ENCODE peak calls at places on chromosomes 7 and 10, in four cellular contexts. One of them, this sample, is unnamed.

GRCh38 chr7:98571006-98571405 is 46.1 kb upstream of the NPTX2 start:
- DNase-seq in transverse colon: no peak
- DNase-seq in breast epithelium: no peak
- DNase-seq in K562: no peak
- DNase-seq in this sample: no peak

GRCh38 chr7:33039257-33039904 is 23.2 kb downstream of the NT5C3A start:
- DNase-seq in transverse colon: no peak
- DNase-seq in breast epithelium: no peak
- DNase-seq in K562: no peak
- DNase-seq in this sample: no peak

GRCh38 chr10:129690248-129691070 is 223.4 kb downstream of the MGMT start:
- DNase-seq in breast epithelium: no peak
- DNase-seq in transverse colon: no peak
- DNase-seq in K562: no peak
- DNase-seq in this sample: no peak

GRCh38 chr10:132860527-132860926 is 74.6 kb upstream of the NKX6-2 start:
- DNase-seq in K562: peak
- DNase-seq in breast epithelium: no peak
- DNase-seq in transverse colon: no peak
- DNase-seq in this sample: no peak

GRCh38 chr10:130758529-130758928 is 553.0 kb downstream of the TCERG1L start:
- DNase-seq in K562: no peak
- DNase-seq in transverse colon: no peak
- DNase-seq in breast epithelium: no peak
- DNase-seq in this sample: no peak

GRCh38 chr10:11145498-11145855 is 127.8 kb downstream of the CELF2 start:
- DNase-seq in K562: peak
- DNase-seq in transverse colon: peak
- DNase-seq in breast epithelium: no peak
- DNase-seq in this sample: no peak

GRCh38 chr10:32985781-32986350 is 27.8 kb upstream of the ITGB1 start:
- DNase-seq in K562: no peak
- DNase-seq in transverse colon: no peak
- DNase-seq in breast epithelium: no peak
- DNase-seq in this sample: no peak

GRCh38 chr7:76244781-76245391 is 43.2 kb downstream of the SRRM3 start:
- DNase-seq in breast epithelium: no peak
- DNase-seq in transverse colon: no peak
- DNase-seq in K562: no peak
- DNase-seq in this sample: no peak

GRCh38 chr10:68251625-68252275 is 19.8 kb upstream of the ATOH7 start:
- DNase-seq in K562: no peak
- DNase-seq in breast epithelium: no peak
- DNase-seq in transverse colon: no peak
- DNase-seq in this sample: no peak

GRCh38 chr7:46957195-46957594 is 624.7 kb downstream of the TNS3 start:
- DNase-seq in breast epithelium: no peak
- DNase-seq in transverse colon: no peak
- DNase-seq in K562: no peak
- DNase-seq in this sample: no peak

GRCh38 chr7:150453186-150453585 is 2.8 kb downstream of the GIMAP8 start:
- DNase-seq in transverse colon: no peak
- DNase-seq in K562: no peak
- DNase-seq in breast epithelium: no peak
- DNase-seq in this sample: no peak

GRCh38 chr7:30738026-30738915 is 13.7 kb upstream of the INMT start:
- DNase-seq in breast epithelium: no peak
- DNase-seq in transverse colon: no peak
- DNase-seq in K562: no peak
- DNase-seq in this sample: no peak

GRCh38 chr10:68800196-68800595 is 27.1 kb upstream of the STOX1 start:
- DNase-seq in transverse colon: no peak
- DNase-seq in K562: no peak
- DNase-seq in breast epithelium: no peak
- DNase-seq in this sample: no peak

GRCh38 chr7:20395494-20395893 is 64.8 kb downstream of the ITGB8 start:
- DNase-seq in breast epithelium: no peak
- DNase-seq in K562: no peak
- DNase-seq in transverse colon: no peak
- DNase-seq in this sample: no peak

GRCh38 chr7:91265693-91266066 is 1.4 kb downstream of the FZD1 start:
- DNase-seq in K562: no peak
- DNase-seq in transverse colon: peak
- DNase-seq in breast epithelium: no peak
- DNase-seq in this sample: no peak

GRCh38 chr7:3991771-3992231 is 690.3 kb upstream of the FOXK1 start:
- DNase-seq in transverse colon: no peak
- DNase-seq in breast epithelium: no peak
- DNase-seq in K562: no peak
- DNase-seq in this sample: no peak

GRCh38 chr7:40230086-40230485 is 95.3 kb downstream of the SUGCT start:
- DNase-seq in transverse colon: no peak
- DNase-seq in breast epithelium: no peak
- DNase-seq in K562: no peak
- DNase-seq in this sample: no peak

GRCh38 chr7:120709931-120710330 is 148.0 kb downstream of the TSPAN12 start:
- DNase-seq in transverse colon: no peak
- DNase-seq in K562: no peak
- DNase-seq in breast epithelium: no peak
- DNase-seq in this sample: no peak

GRCh38 chr10:58050575-58050974 is 217.1 kb downstream of the IPMK start:
- DNase-seq in breast epithelium: no peak
- DNase-seq in transverse colon: no peak
- DNase-seq in K562: no peak
- DNase-seq in this sample: no peak

GRCh38 chr7:108452707-108453106 is 3.5 kb downstream of the NRCAM start:
- DNase-seq in transverse colon: no peak
- DNase-seq in K562: peak
- DNase-seq in breast epithelium: no peak
- DNase-seq in this sample: no peak

GRCh38 chr7:138705122-138705521 is 4.0 kb upstream of the SVOPL start:
- DNase-seq in K562: no peak
- DNase-seq in transverse colon: no peak
- DNase-seq in breast epithelium: no peak
- DNase-seq in this sample: no peak

GRCh38 chr10:92761576-92761975 is 71.8 kb downstream of the HHEX start:
- DNase-seq in K562: no peak
- DNase-seq in transverse colon: no peak
- DNase-seq in breast epithelium: no peak
- DNase-seq in this sample: no peak

GRCh38 chr10:70576803-70577517 is 25.6 kb downstream of the PRF1 start:
- DNase-seq in transverse colon: no peak
- DNase-seq in K562: no peak
- DNase-seq in breast epithelium: no peak
- DNase-seq in this sample: no peak

GRCh38 chr7:139875821-139876241 is 46.8 kb downstream of the TBXAS1 start:
- DNase-seq in breast epithelium: no peak
- DNase-seq in K562: no peak
- DNase-seq in transverse colon: no peak
- DNase-seq in this sample: no peak

GRCh38 chr7:92880212-92881090 is 44.1 kb upstream of the CDK6 start:
- DNase-seq in breast epithelium: no peak
- DNase-seq in K562: peak
- DNase-seq in transverse colon: no peak
- DNase-seq in this sample: peak

GRCh38 chr7:151608031-151608551 is 88.4 kb upstream of the RHEB start:
- DNase-seq in K562: no peak
- DNase-seq in breast epithelium: no peak
- DNase-seq in transverse colon: peak
- DNase-seq in this sample: no peak

GRCh38 chr7:143185551-143185950 is 2.3 kb downstream of the TAS2R39 start:
- DNase-seq in breast epithelium: no peak
- DNase-seq in transverse colon: no peak
- DNase-seq in K562: no peak
- DNase-seq in this sample: no peak

GRCh38 chr7:151759591-151760042 is 117.3 kb downstream of the PRKAG2 start:
- DNase-seq in transverse colon: peak
- DNase-seq in K562: peak
- DNase-seq in breast epithelium: peak
- DNase-seq in this sample: no peak

GRCh38 chr10:32207544-32207943 is 139.4 kb downstream of the EPC1 start:
- DNase-seq in K562: peak
- DNase-seq in transverse colon: peak
- DNase-seq in breast epithelium: no peak
- DNase-seq in this sample: no peak

GRCh38 chr7:129569811-129570215 is 41.7 kb upstream of the NRF1 start:
- DNase-seq in K562: no peak
- DNase-seq in breast epithelium: no peak
- DNase-seq in transverse colon: peak
- DNase-seq in this sample: no peak

GRCh38 chr10:43099928-43100327 is 23.1 kb downstream of the RET start:
- DNase-seq in transverse colon: no peak
- DNase-seq in K562: no peak
- DNase-seq in breast epithelium: no peak
- DNase-seq in this sample: no peak

GRCh38 chr7:106848851-106849442 is 16.1 kb upstream of the PIK3CG start:
- DNase-seq in transverse colon: no peak
- DNase-seq in breast epithelium: no peak
- DNase-seq in K562: peak
- DNase-seq in this sample: no peak

DNA sequence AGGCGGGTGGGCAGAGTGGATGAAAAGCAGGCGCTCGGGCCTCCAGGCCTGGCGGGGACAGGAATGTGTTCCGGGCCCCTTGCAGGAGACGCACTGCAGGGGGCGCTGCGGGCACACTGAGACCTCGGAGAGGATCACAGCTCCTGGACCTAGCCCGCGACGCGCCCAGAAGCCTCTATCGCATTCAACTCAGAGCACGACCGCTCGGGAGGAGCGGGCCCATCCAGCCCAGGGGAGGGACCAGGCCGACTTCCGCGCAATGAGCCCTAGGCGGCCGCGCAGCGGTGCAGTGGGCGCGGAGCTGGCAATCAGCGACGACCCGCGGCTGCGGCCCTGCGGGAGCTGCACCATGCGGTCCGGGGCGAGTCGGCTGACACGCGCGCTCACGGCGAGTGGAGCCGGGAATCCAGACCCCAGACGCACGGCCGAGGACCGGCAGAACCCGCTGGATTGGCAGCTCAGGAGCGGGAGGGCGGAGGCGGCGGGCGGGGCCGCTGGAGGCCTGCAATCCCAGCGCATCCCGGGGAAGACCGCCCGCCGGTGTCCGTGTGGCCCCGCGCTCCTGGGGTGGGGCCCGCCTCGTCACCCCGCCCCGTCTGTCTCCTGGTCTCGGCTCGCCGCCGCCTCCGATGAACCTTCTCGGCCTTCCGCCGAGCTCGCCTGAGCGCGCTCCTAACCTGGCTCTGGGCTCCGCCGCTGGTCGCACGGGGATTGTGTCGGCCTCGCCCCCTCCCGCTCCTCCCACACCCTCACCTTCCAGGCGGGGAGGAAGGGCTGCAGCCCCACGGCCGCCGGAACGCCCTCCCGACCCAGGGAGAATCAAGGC is 33.5 kb upstream of the GRID1 start:
- DNase-seq in breast epithelium: peak
- DNase-seq in transverse colon: peak
- DNase-seq in K562: peak
- DNase-seq in this sample: no peak
- TF ChIP-seq POLR2A in breast epithelium: no peak
- TF ChIP-seq POLR2A in transverse colon: peak
- TF ChIP-seq POLR2A in K562: no peak
- TF ChIP-seq POLR2A in this sample: no peak

GRCh38 chr7:48718731-48719387 is 205.5 kb upstream of the CDC14C start:
- DNase-seq in breast epithelium: no peak
- DNase-seq in K562: no peak
- DNase-seq in transverse colon: no peak
- DNase-seq in this sample: no peak
- TF ChIP-seq POLR2AphosphoS5 in breast epithelium: no peak
- TF ChIP-seq POLR2AphosphoS5 in K562: no peak
- TF ChIP-seq POLR2AphosphoS5 in transverse colon: no peak
- TF ChIP-seq POLR2AphosphoS5 in this sample: no peak

GRCh38 chr10:12350925-12351324 is 1.6 kb downstream of the CAMK1D start:
- DNase-seq in K562: no peak
- DNase-seq in breast epithelium: no peak
- DNase-seq in transverse colon: no peak
- DNase-seq in this sample: no peak
- H3K4me3 ChIP-seq in K562: no peak
- H3K4me3 ChIP-seq in breast epithelium: peak
- H3K4me3 ChIP-seq in transverse colon: peak
- H3K4me3 ChIP-seq in this sample: peak

GRCh38 chr10:110860576-110861241 is 11.0 kb upstream of the PDCD4 start:
- DNase-seq in transverse colon: peak
- DNase-seq in K562: no peak
- DNase-seq in breast epithelium: no peak
- DNase-seq in this sample: peak

GRCh38 chr10:110861476-110861875 is 10.3 kb upstream of the PDCD4 start:
- DNase-seq in breast epithelium: no peak
- DNase-seq in transverse colon: no peak
- DNase-seq in K562: no peak
- DNase-seq in this sample: no peak

GRCh38 chr10:110859206-110859946 is 12.4 kb upstream of the PDCD4 start:
- DNase-seq in transverse colon: no peak
- DNase-seq in breast epithelium: no peak
- DNase-seq in K562: no peak
- DNase-seq in this sample: peak

GRCh38 chr10:110858297-110858934 is 13.3 kb upstream of the PDCD4 start:
- DNase-seq in breast epithelium: no peak
- DNase-seq in K562: peak
- DNase-seq in transverse colon: peak
- DNase-seq in this sample: no peak

DNA sequence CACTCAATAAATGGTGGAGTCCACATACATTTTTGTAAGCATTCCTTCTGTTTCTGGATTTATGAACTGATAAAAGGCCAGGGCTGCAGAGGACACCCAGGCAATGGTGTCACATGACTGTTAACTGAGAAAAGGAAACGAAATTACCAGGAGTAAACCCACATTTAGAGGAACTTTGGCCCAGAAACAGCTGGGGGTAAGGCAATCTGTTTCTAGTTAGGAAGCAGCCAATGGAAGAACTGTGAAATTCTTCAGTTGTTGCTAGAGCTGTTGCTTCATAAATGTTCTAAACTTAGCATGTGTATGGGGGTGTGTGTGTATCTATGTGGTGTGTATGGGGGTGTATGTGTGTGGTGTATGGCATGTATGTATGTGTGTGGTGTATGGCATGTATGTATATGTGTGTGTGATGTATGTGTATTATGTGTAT is 11.8 kb upstream of the PDCD4 start:
- DNase-seq in transverse colon: no peak
- DNase-seq in breast epithelium: no peak
- DNase-seq in K562: no peak
- DNase-seq in this sample: no peak
- TF ChIP-seq POLR2A in transverse colon: no peak
- TF ChIP-seq POLR2A in breast epithelium: no peak
- TF ChIP-seq POLR2A in K562: no peak
- TF ChIP-seq POLR2A in this sample: no peak

DNA sequence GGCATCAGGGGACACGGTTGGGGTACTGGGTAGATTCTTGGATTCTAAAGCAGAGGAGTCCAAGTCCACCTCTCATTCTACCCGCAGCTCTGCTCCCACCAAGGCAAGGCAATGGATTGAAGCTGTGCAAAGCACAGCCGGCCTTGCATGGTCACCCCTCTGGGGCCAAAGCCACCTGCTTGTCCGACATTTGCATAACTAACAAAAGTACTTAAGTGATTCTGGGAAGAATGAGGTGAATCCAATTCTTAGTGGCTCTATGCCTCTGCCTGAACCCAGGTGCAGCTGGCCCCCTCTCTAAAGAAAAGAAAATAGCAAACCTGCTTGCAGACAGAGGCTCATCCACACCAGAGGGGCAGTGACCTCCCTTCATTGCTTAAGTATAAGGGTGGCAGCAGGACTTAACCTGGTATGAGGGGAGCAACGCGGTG is 10.7 kb upstream of the COBL start:
- DNase-seq in K562: no peak
- DNase-seq in transverse colon: no peak
- DNase-seq in breast epithelium: no peak
- DNase-seq in this sample: no peak
- TF ChIP-seq POLR2AphosphoS5 in K562: no peak
- TF ChIP-seq POLR2AphosphoS5 in transverse colon: no peak
- TF ChIP-seq POLR2AphosphoS5 in breast epithelium: no peak
- TF ChIP-seq POLR2AphosphoS5 in this sample: no peak